ENCODE peak calls at places on chromosomes 11 and 22, in six cellular contexts. G is stimulated activated effector memory CD8-positive, alpha-beta T cell treated with anti-CD3 and anti-CD28 coated beads, Interleukin-12 subunit alpha, Interleukin-12 subunit beta, amount 100 ng/mL, for 72 hours; V is activated CD4-positive, alpha-beta memory T cell treated with anti-CD3 and anti-CD28 coated beads, Interleukin-2, amount 10 ng/mL, durations not matched to agents 7 days and 5 days; M is activated gamma-delta T cell treated with Interleukin-2 at 50 U/mL for 16 hours; W is NCI-H1105; S is NCI-H1417. X is an unnamed sample.

GRCh38 chr11:62445314-62445740 is 26.5 kb downstream of the SCGB1A1 start:
- DNase-seq in G (no peak), V (no peak), M (no peak), W (no peak), S (no peak), X (peak)

GRCh38 chr11:45806937-45807791 is 2.2 kb downstream of the SLC35C1 start:
- DNase-seq in G (no peak), V (no peak), M (no peak), W (no peak), S (no peak), X (no peak)

GRCh38 chr11:78869293-78869692 is 294.6 kb upstream of the NARS2 start:
- DNase-seq in G (no peak), V (no peak), M (no peak), W (no peak), S (no peak), X (no peak)

GRCh38 chr11:26234451-26234850 is 97.5 kb upstream of the ANO3 start:
- DNase-seq in G (no peak), V (no peak), M (no peak), W (no peak), S (no peak), X (no peak)

GRCh38 chr11:21470521-21470920 is 722.4 kb upstream of the ANO5 start:
- DNase-seq in G (no peak), V (no peak), M (no peak), W (no peak), S (no peak), X (no peak)

GRCh38 chr22:25777870-25778269 is 35.9 kb downstream of the MYO18B start:
- DNase-seq in G (no peak), V (peak), M (no peak), W (no peak), S (peak), X (peak)

GRCh38 chr11:70942593-70942992 is 309.8 kb downstream of the SHANK2 start:
- DNase-seq in G (no peak), V (no peak), M (no peak), W (no peak), S (no peak), X (no peak)

GRCh38 chr11:10488121-10488580 is 33.1 kb downstream of the AMPD3 start:
- DNase-seq in G (no peak), V (no peak), M (no peak), W (no peak), S (no peak), X (no peak)

GRCh38 chr11:106030609-106031008 is 8.6 kb upstream of the MSANTD4 start:
- DNase-seq in G (no peak), V (no peak), M (no peak), W (no peak), S (no peak), X (no peak)

GRCh38 chr22:23504522-23504921 is 75.6 kb downstream of the IGLL1 start:
- DNase-seq in G (no peak), V (no peak), M (no peak), W (no peak), S (no peak), X (no peak)

GRCh38 chr11:57800444-57801184 is 39.0 kb downstream of the CTNND1 start:
- DNase-seq in G (no peak), V (no peak), M (peak), W (peak), S (peak), X (peak)

GRCh38 chr11:119584193-119585037 is 144.6 kb downstream of the NECTIN1 start:
- DNase-seq in G (no peak), V (peak), M (no peak), W (peak), S (peak), X (peak)

GRCh38 chr22:28424427-28425080 is 255.1 kb downstream of the TTC28 start:
- DNase-seq in G (no peak), V (no peak), M (no peak), W (peak), S (peak), X (peak)

GRCh38 chr11:68008381-68009337 is 1.5 kb upstream of the ALDH3B1 start:
- DNase-seq in G (no peak), V (no peak), M (no peak), W (peak), S (peak), X (peak)

GRCh38 chr22:48939441-48940265 is 888.0 kb downstream of the BRD1 start:
- DNase-seq in G (no peak), V (peak), M (no peak), W (no peak), S (no peak), X (no peak)

GRCh38 chr22:31084811-31085492 is 3.8 kb downstream of the SMTN start:
- DNase-seq in G (peak), V (peak), M (peak), W (peak), S (no peak), X (no peak)

GRCh38 chr22:20090730-20091240 is 10.7 kb downstream of the DGCR8 start:
- DNase-seq in G (no peak), V (no peak), M (no peak), W (no peak), S (no peak), X (no peak)

GRCh38 chr22:43213066-43213465 is 26.1 kb upstream of the TTLL12 start:
- DNase-seq in G (no peak), V (no peak), M (no peak), W (no peak), S (no peak), X (no peak)

GRCh38 chr11:119062779-119063178 is 4.8 kb upstream of the VPS11 start:
- DNase-seq in G (no peak), V (no peak), M (no peak), W (no peak), S (no peak), X (no peak)

GRCh38 chr11:1896468-1896867 is 4.8 kb upstream of the PRR33 start:
- DNase-seq in G (no peak), V (no peak), M (no peak), W (no peak), S (no peak), X (no peak)

GRCh38 chr22:45565973-45566372 is 63.3 kb downstream of the FBLN1 start:
- DNase-seq in G (no peak), V (no peak), M (no peak), W (no peak), S (no peak), X (no peak)

GRCh38 chr22:40212126-40212525 is 34.4 kb downstream of the TNRC6B start:
- DNase-seq in G (no peak), V (no peak), M (no peak), W (no peak), S (no peak), X (no peak)

GRCh38 chr11:119356349-119357031 is 10.0 kb upstream of the MFRP start:
- DNase-seq in G (peak), V (peak), M (peak), W (peak), S (no peak), X (peak)

GRCh38 chr11:83717551-83717950 is 431.4 kb upstream of the CCDC90B start:
- DNase-seq in G (no peak), V (no peak), M (no peak), W (no peak), S (no peak), X (no peak)

GRCh38 chr22:43169310-43170130 is 17.4 kb downstream of the TTLL12 start:
- DNase-seq in G (no peak), V (no peak), M (no peak), W (no peak), S (no peak), X (no peak)

X was measured in COR-L47.